ENCODE peak calls at places on chromosomes 3 and 15, in ten cellular contexts. W, G, D, N, H, Y, V, X, F and Z are unnamed samples. For H3K27me3, the result is how much of the 10 kb centered on the place peaks cover.

GRCh38 chr3:194518652-194519051 is 31.9 kb upstream of the ATP13A3 start:
- DNase-seq in W (no peak), G (no peak), D (peak), N (no peak), H (no peak), Y (no peak), V (no peak), X (no peak), F (no peak), Z (no peak)

GRCh38 chr15:70792171-70792573 is 28.8 kb upstream of the UACA start:
- DNase-seq in W (no peak), G (no peak), D (peak), N (no peak), H (no peak), Y (no peak), V (no peak), X (no peak), F (no peak), Z (no peak)

GRCh38 chr15:81357178-81357686 is 16.8 kb downstream of the TMC3 start:
- DNase-seq in W (no peak), G (no peak), D (peak), N (no peak), H (no peak), Y (no peak), V (no peak), X (no peak), F (no peak), Z (no peak)

GRCh38 chr3:55718475-55718874 is 231.4 kb upstream of the WNT5A start:
- DNase-seq in W (no peak), G (no peak), D (peak), N (no peak), H (no peak), Y (no peak), V (no peak), X (no peak), F (no peak), Z (no peak)

GRCh38 chr15:57384024-57384423 is 7.7 kb downstream of the CGNL1 start:
- DNase-seq in W (no peak), G (no peak), D (peak), N (no peak), H (no peak), Y (no peak), V (peak), X (peak), F (peak), Z (no peak)

GRCh38 chr3:98602078-98602678 is 8.8 kb upstream of the CPOX start:
- DNase-seq in W (peak), G (peak), D (peak), N (no peak), H (no peak), Y (no peak), V (peak), X (peak), F (no peak), Z (peak)

GRCh38 chr15:84816694-84817460 is at the start of gene ALPK3:
- DNase-seq in W (no peak), G (no peak), D (peak), N (no peak), H (no peak), Y (no peak), V (peak), X (peak), F (peak), Z (peak)

GRCh38 chr15:66264853-66265252 is 11.3 kb upstream of the MEGF11 start:
- DNase-seq in W (no peak), G (no peak), D (no peak), N (no peak), H (no peak), Y (no peak), V (no peak), X (no peak), F (no peak), Z (no peak)

GRCh38 chr3:95289295-95289694 is 1226.4 kb downstream of the NSUN3 start:
- DNase-seq in W (no peak), G (no peak), D (peak), N (no peak), H (no peak), Y (no peak), V (no peak), X (no peak), F (no peak), Z (no peak)

GRCh38 chr3:152742368-152743347 is 92.3 kb upstream of the P2RY1 start:
- DNase-seq in W (no peak), G (peak), D (peak), N (no peak), H (no peak), Y (no peak), V (no peak), X (no peak), F (no peak), Z (no peak)

GRCh38 chr3:166706094-166706493 is 674.0 kb downstream of the ZBBX start:
- DNase-seq in W (no peak), G (no peak), D (no peak), N (no peak), H (no peak), Y (no peak), V (no peak), X (no peak), F (no peak), Z (no peak)

GRCh38 chr3:161395115-161395514 is 23.8 kb upstream of the SPTSSB start:
- DNase-seq in W (no peak), G (peak), D (no peak), N (no peak), H (peak), Y (no peak), V (no peak), X (no peak), F (no peak), Z (no peak)

GRCh38 chr3:46903341-46904302 is 26.1 kb downstream of the PTH1R start:
- DNase-seq in W (no peak), G (no peak), D (peak), N (no peak), H (no peak), Y (no peak), V (no peak), X (no peak), F (peak), Z (no peak)

GRCh38 chr3:183309276-183309675 is 56.2 kb downstream of the B3GNT5 start:
- DNase-seq in W (no peak), G (peak), D (no peak), N (no peak), H (no peak), Y (no peak), V (peak), X (peak), F (no peak), Z (no peak)

GRCh38 chr3:179299316-179299715 is 23.5 kb upstream of the ZNF639 start:
- DNase-seq in W (no peak), G (no peak), D (no peak), N (no peak), H (no peak), Y (no peak), V (no peak), X (no peak), F (no peak), Z (no peak)

GRCh38 chr3:99509224-99509623 is 129.2 kb upstream of the COL8A1 start:
- DNase-seq in W (no peak), G (no peak), D (peak), N (no peak), H (no peak), Y (no peak), V (no peak), X (no peak), F (no peak), Z (no peak)

GRCh38 chr3:120798346-120798745 is 55.8 kb downstream of the GTF2E1 start:
- DNase-seq in W (no peak), G (no peak), D (no peak), N (no peak), H (no peak), Y (no peak), V (no peak), X (no peak), F (no peak), Z (no peak)

GRCh38 chr15:73752817-73753214 is 335 bp downstream of the INSYN1 start:
- DNase-seq in W (no peak), G (no peak), D (peak), N (no peak), H (no peak), Y (no peak), V (peak), X (no peak), F (no peak), Z (no peak)

GRCh38 chr15:90665288-90666134 is 51.6 kb upstream of the BLM start:
- DNase-seq in W (peak), G (no peak), D (peak), N (peak), H (no peak), Y (no peak), V (peak), X (peak), F (peak), Z (peak)

GRCh38 chr3:36149447-36149865 is 230.8 kb upstream of the STAC start:
- DNase-seq in W (no peak), G (no peak), D (no peak), N (no peak), H (no peak), Y (no peak), V (no peak), X (no peak), F (no peak), Z (no peak)

GRCh38 chr3:24773798-24774197 is 279.1 kb upstream of the THRB start:
- DNase-seq in W (peak), G (peak), D (peak), N (no peak), H (no peak), Y (no peak), V (peak), X (peak), F (peak), Z (peak)

GRCh38 chr3:25292604-25293003 is 135.5 kb upstream of the RARB start:
- DNase-seq in W (no peak), G (no peak), D (no peak), N (peak), H (no peak), Y (no peak), V (no peak), X (no peak), F (no peak), Z (peak)

GRCh38 chr15:81642451-81642990 is 268.5 kb upstream of the TMC3 start:
- DNase-seq in W (no peak), G (peak), D (no peak), N (no peak), H (no peak), Y (no peak), V (no peak), X (no peak), F (no peak), Z (peak)

GRCh38 chr15:34588046-34588674 is 4.7 kb upstream of the GOLGA8B start:
- DNase-seq in W (peak), G (peak), D (peak), N (peak), H (peak), Y (peak), V (peak), X (peak), F (peak), Z (peak)

GRCh38 chr3:168269019-168269418 is 173.3 kb upstream of the GOLIM4 start:
- DNase-seq in W (no peak), G (no peak), D (no peak), N (no peak), H (no peak), Y (no peak), V (no peak), X (no peak), F (no peak), Z (no peak)

GRCh38 chr3:172046268-172046915 is 7.0 kb downstream of the FNDC3B start:
- DNase-seq in W (no peak), G (no peak), D (no peak), N (no peak), H (no peak), Y (no peak), V (no peak), X (no peak), F (no peak), Z (no peak)

GRCh38 chr3:48851407-48851806 is 3.7 kb upstream of the PRKAR2A start:
- DNase-seq in W (no peak), G (no peak), D (peak), N (no peak), H (no peak), Y (no peak), V (peak), X (peak), F (no peak), Z (no peak)

GRCh38 chr3:185912929-185913901 is 24.6 kb downstream of the TRA2B start:
- DNase-seq in W (no peak), G (no peak), D (no peak), N (no peak), H (no peak), Y (no peak), V (no peak), X (no peak), F (no peak), Z (no peak)

GRCh38 chr3:38960953-38961622 is 90.7 kb downstream of the SCN11A start:
- DNase-seq in W (peak), G (peak), D (peak), N (no peak), H (no peak), Y (no peak), V (peak), X (peak), F (no peak), Z (peak)

GRCh38 chr15:68097029-68097428 is 42.9 kb downstream of the PIAS1 start:
- DNase-seq in W (no peak), G (no peak), D (no peak), N (no peak), H (no peak), Y (no peak), V (no peak), X (no peak), F (no peak), Z (no peak)

GRCh38 chr3:133886031-133886722 is 9.5 kb downstream of the RAB6B start:
- DNase-seq in W (no peak), G (no peak), D (no peak), N (no peak), H (no peak), Y (no peak), V (no peak), X (no peak), F (no peak), Z (no peak)

GRCh38 chr3:87200059-87200458 is 27.1 kb upstream of the CHMP2B start:
- DNase-seq in W (no peak), G (no peak), D (no peak), N (no peak), H (no peak), Y (no peak), V (no peak), X (no peak), F (no peak), Z (no peak)

DNA sequence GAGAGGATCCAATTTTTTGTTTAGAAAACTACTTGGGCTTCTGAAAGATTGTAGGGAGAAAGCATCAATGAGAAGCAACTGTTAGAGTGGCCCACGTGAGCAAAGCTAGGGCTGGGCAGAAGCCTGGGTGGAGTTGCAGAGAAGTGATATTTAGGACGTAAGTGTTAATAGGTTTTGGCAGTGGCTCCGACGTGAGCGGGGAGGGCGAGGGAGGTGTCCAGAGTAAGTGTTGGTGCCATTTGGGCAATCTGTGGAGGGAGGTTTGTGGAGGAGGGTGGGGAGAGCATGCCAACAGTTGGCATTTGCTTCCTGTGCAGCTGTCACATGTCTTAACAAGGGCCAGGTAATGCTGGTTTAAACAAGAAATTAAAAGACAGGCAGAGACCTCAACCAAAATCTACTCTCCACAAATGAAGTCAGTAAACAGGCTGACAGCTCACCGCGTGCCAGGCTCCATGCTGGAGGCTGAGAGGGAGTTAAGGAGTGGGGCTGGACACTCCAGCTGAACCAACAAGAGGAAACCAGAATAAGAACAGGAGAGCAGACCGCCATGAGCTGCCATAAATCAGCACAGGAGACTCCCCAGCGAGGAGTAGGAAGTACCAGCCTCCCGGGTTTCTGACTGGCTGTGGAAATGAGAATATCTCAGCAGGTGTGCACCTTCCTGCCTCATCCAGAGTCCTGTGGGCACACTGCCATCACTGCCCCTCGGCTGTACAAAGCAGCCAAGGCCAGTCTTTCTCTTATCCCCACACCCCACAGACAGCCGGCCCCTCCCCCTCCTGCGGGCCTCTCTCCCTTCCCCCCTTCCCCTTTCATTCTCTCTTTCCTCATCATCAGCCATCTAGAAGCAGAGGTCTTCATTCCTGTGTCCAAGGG is 232.6 kb downstream of the ABHD5 start:
- DNase-seq in W (no peak), G (no peak), D (no peak), N (no peak), H (no peak), Y (no peak), V (peak), X (no peak), F (no peak), Z (no peak)
- H3K27me3 ChIP-seq in W (under half), G (under half), D (under half), N (under half), H (half or more), Y (under half), V (under half), X (under half), F (under half), Z (under half)

GRCh38 chr3:126781889-126782491 is 78.0 kb downstream of the CHCHD6 start:
- DNase-seq in W (peak), G (no peak), D (peak), N (no peak), H (no peak), Y (no peak), V (no peak), X (no peak), F (no peak), Z (no peak)

GRCh38 chr3:126780666-126781065 is 76.6 kb downstream of the CHCHD6 start:
- DNase-seq in W (no peak), G (no peak), D (no peak), N (no peak), H (no peak), Y (no peak), V (no peak), X (no peak), F (no peak), Z (no peak)

GRCh38 chr3:126782554-126782953 is 78.5 kb downstream of the CHCHD6 start:
- DNase-seq in W (peak), G (no peak), D (peak), N (no peak), H (no peak), Y (no peak), V (no peak), X (no peak), F (no peak), Z (no peak)

GRCh38 chr3:126781406-126781805 is 77.4 kb downstream of the CHCHD6 start:
- DNase-seq in W (no peak), G (no peak), D (no peak), N (no peak), H (no peak), Y (no peak), V (no peak), X (no peak), F (no peak), Z (no peak)

GRCh38 chr3:126784254-126784653 is 80.2 kb downstream of the CHCHD6 start:
- DNase-seq in W (no peak), G (no peak), D (no peak), N (no peak), H (no peak), Y (no peak), V (no peak), X (no peak), F (no peak), Z (no peak)
- H3K27ac ChIP-seq in W (no peak), G (no peak), D (no peak), N (no peak), H (no peak), Y (no peak), V (no peak), X (no peak), F (no peak), Z (no peak)

GRCh38 chr15:77784361-77785292 is 151.9 kb upstream of the LINGO1 start:
- DNase-seq in W (no peak), G (no peak), D (peak), N (no peak), H (no peak), Y (no peak), V (peak), X (peak), F (no peak), Z (no peak)
- TF ChIP-seq CTCF in W (no peak), G (peak), D (peak), N (no peak), H (no peak), Y (no peak), V (no peak), X (no peak), F (no peak), Z (peak)

GRCh38 chr3:127525373-127525772 is 65.2 kb downstream of the TPRA1 start:
- DNase-seq in W (no peak), G (no peak), D (peak), N (no peak), H (no peak), Y (no peak), V (no peak), X (peak), F (no peak), Z (no peak)
- H3K27me3 ChIP-seq in W (under half), G (under half), D (under half), N (under half), H (under half), Y (under half), V (under half), X (under half), F (under half), Z (under half)

GRCh38 chr3:112773864-112774263 is 72.8 kb downstream of the CD200R1L start:
- DNase-seq in W (no peak), G (peak), D (no peak), N (peak), H (peak), Y (no peak), V (no peak), X (no peak), F (no peak), Z (no peak)
- H3K27ac ChIP-seq in W (no peak), G (peak), D (no peak), N (no peak), H (no peak), Y (no peak), V (no peak), X (no peak), F (no peak), Z (no peak)

DNA sequence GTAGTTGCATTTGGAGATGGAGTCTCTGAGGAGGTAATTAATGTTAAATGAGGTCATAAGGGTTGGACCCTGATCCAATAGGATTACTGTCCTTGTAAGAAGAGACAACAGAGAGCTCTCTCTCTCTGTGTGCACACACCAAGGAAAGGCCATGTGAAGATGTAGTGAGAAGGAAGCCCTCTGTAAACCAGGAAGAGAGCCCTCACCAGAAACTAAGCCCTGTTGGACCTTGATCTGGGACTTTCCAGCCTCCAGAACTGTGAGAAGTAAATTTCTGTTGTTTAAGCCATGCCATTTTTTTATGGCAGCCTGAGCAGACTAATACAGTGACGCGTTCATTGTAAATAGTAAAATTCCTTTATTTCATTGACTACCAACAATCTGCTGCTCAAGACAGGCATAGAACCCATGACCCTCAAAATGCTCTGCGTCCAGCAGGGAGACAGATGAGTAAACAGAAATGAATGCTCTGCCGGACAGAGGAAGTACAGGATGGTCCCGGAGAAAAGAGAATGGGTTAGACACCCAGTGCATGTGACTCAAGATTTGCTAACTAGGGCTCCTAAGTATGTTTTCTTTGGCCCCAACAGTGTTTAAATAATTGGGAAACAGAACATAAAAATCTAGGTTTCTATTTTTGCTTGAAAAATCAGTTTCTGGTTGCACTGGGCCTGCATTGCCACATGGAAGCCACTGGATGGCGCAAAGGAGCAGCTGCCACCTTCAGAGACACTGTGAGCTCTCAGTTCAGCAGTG is 37.9 kb upstream of the TNFAIP8L3 start:
- DNase-seq in W (peak), G (no peak), D (peak), N (no peak), H (no peak), Y (no peak), V (peak), X (peak), F (peak), Z (peak)
- TF ChIP-seq CTCF in W (peak), G (peak), D (peak), N (no peak), H (no peak), Y (no peak), V (peak), X (peak), F (peak), Z (peak)

GRCh38 chr15:60001642-60002527 is 2.2 kb upstream of the FOXB1 start:
- DNase-seq in W (no peak), G (no peak), D (no peak), N (no peak), H (no peak), Y (no peak), V (no peak), X (no peak), F (no peak), Z (no peak)

GRCh38 chr15:59999558-60000112 is 4.5 kb upstream of the FOXB1 start:
- DNase-seq in W (no peak), G (no peak), D (no peak), N (no peak), H (no peak), Y (no peak), V (no peak), X (no peak), F (no peak), Z (no peak)

GRCh38 chr15:60002528-60003218 is 1.4 kb upstream of the FOXB1 start:
- DNase-seq in W (no peak), G (no peak), D (no peak), N (no peak), H (no peak), Y (no peak), V (no peak), X (no peak), F (no peak), Z (no peak)

GRCh38 chr15:60000113-60000823 is 3.8 kb upstream of the FOXB1 start:
- DNase-seq in W (no peak), G (no peak), D (no peak), N (no peak), H (no peak), Y (no peak), V (no peak), X (no peak), F (no peak), Z (no peak)

GRCh38 chr15:60000824-60001641 is 3.1 kb upstream of the FOXB1 start:
- DNase-seq in W (no peak), G (no peak), D (no peak), N (no peak), H (no peak), Y (no peak), V (no peak), X (no peak), F (no peak), Z (no peak)
- H3K27me3 ChIP-seq in W (half or more), G (under half), D (half or more), N (under half), H (half or more), Y (half or more), V (half or more), X (half or more), F (half or more), Z (half or more)